ENCODE peak calls at places on chromosomes 2 and 18, in six cellular contexts. T is mammary epithelial cell, A is psoas muscle, J is cardiac fibroblast, L is colonic mucosa, M is AG04449. N is an unnamed sample.

GRCh38 chr2:218289639-218290315 is 2.5 kb downstream of the TMBIM1 start:
- DNase-seq in T (peak), A (no peak), J (peak), L (peak), M (no peak), N (peak)

GRCh38 chr2:127622561-127623387 is 23.2 kb upstream of the GPR17 start:
- DNase-seq in T (no peak), A (no peak), J (no peak), L (no peak), M (no peak), N (no peak)

GRCh38 chr2:174693344-174693743 is 70.9 kb downstream of the CHRNA1 start:
- DNase-seq in T (no peak), A (no peak), J (no peak), L (no peak), M (no peak), N (no peak)

GRCh38 chr2:39932198-39932597 is 153.1 kb upstream of the THUMPD2 start:
- DNase-seq in T (peak), A (no peak), J (no peak), L (no peak), M (no peak), N (peak)

GRCh38 chr18:21110667-21111350 is 804 bp downstream of the ROCK1 start:
- DNase-seq in T (peak), A (peak), J (peak), L (peak), M (no peak), N (peak)

GRCh38 chr2:57692395-57692794 is 354.2 kb upstream of the VRK2 start:
- DNase-seq in T (no peak), A (no peak), J (no peak), L (no peak), M (no peak), N (no peak)

GRCh38 chr18:9534844-9535243 is 59.5 kb downstream of the RALBP1 start:
- DNase-seq in T (no peak), A (no peak), J (no peak), L (no peak), M (no peak), N (no peak)

GRCh38 chr2:102999958-103000357 is 238.1 kb downstream of the TMEM182 start:
- DNase-seq in T (no peak), A (no peak), J (no peak), L (no peak), M (no peak), N (no peak)

GRCh38 chr2:15271941-15272340 is 289.2 kb downstream of the NBAS start:
- DNase-seq in T (no peak), A (no peak), J (peak), L (no peak), M (peak), N (no peak)

GRCh38 chr2:205714058-205714776 is 31.9 kb downstream of the NRP2 start:
- DNase-seq in T (peak), A (no peak), J (peak), L (no peak), M (no peak), N (no peak)

GRCh38 chr18:74519320-74520095 is 14.8 kb upstream of the CNDP1 start:
- DNase-seq in T (no peak), A (no peak), J (no peak), L (no peak), M (no peak), N (no peak)

GRCh38 chr2:98743835-98744234 is 12.9 kb upstream of the MGAT4A start:
- DNase-seq in T (no peak), A (no peak), J (no peak), L (peak), M (no peak), N (peak)

GRCh38 chr2:238160206-238161129 is 1.7 kb downstream of the ERFE start:
- DNase-seq in T (no peak), A (peak), J (peak), L (no peak), M (no peak), N (no peak)

GRCh38 chr2:26503238-26503880 is 25.4 kb upstream of the OTOF start:
- DNase-seq in T (peak), A (peak), J (peak), L (peak), M (no peak), N (peak)

GRCh38 chr2:219207884-219208740 is 1.5 kb downstream of the ZFAND2B start:
- DNase-seq in T (peak), A (no peak), J (peak), L (peak), M (no peak), N (peak)

GRCh38 chr2:165074323-165074722 is 119.0 kb upstream of the SLC38A11 start:
- DNase-seq in T (no peak), A (no peak), J (no peak), L (no peak), M (no peak), N (no peak)

GRCh38 chr18:52588916-52589315 is 248.9 kb downstream of the DCC start:
- DNase-seq in T (no peak), A (no peak), J (no peak), L (no peak), M (peak), N (peak)

GRCh38 chr2:42828487-42829416 is 36.4 kb upstream of the HAAO start:
- DNase-seq in T (peak), A (peak), J (peak), L (peak), M (no peak), N (peak)

GRCh38 chr2:62873603-62874002 is 168.1 kb downstream of the EHBP1 start:
- DNase-seq in T (no peak), A (no peak), J (no peak), L (no peak), M (no peak), N (no peak)

GRCh38 chr2:191957996-191958860 is 111.3 kb upstream of the CAVIN2 start:
- DNase-seq in T (no peak), A (no peak), J (no peak), L (no peak), M (no peak), N (no peak)

GRCh38 chr2:230929381-230930148 is 4.5 kb upstream of the GPR55 start:
- DNase-seq in T (no peak), A (no peak), J (no peak), L (no peak), M (no peak), N (no peak)

GRCh38 chr2:137508739-137509384 is 455.4 kb upstream of the HNMT start:
- DNase-seq in T (peak), A (no peak), J (no peak), L (no peak), M (no peak), N (no peak)

GRCh38 chr18:48636436-48636835 is 97.6 kb downstream of the CTIF start:
- DNase-seq in T (no peak), A (no peak), J (no peak), L (no peak), M (no peak), N (no peak)

GRCh38 chr2:124402274-124402673 is 377.2 kb downstream of the CNTNAP5 start:
- DNase-seq in T (no peak), A (no peak), J (no peak), L (no peak), M (no peak), N (no peak)

GRCh38 chr2:228987441-228988155 is 283.5 kb downstream of the PID1 start:
- DNase-seq in T (no peak), A (no peak), J (no peak), L (no peak), M (no peak), N (no peak)

GRCh38 chr2:24659862-24660261 is 133.3 kb downstream of the PTRHD1 start:
- DNase-seq in T (no peak), A (no peak), J (no peak), L (no peak), M (no peak), N (no peak)

GRCh38 chr2:174797792-174798276 is 33.6 kb upstream of the CHRNA1 start:
- DNase-seq in T (no peak), A (no peak), J (no peak), L (no peak), M (peak), N (no peak)

GRCh38 chr2:70090706-70091334 is 3.5 kb downstream of the PCBP1 start:
- DNase-seq in T (no peak), A (no peak), J (no peak), L (no peak), M (no peak), N (no peak)

GRCh38 chr2:70091816-70092215 is 4.5 kb downstream of the PCBP1 start:
- DNase-seq in T (no peak), A (no peak), J (no peak), L (no peak), M (no peak), N (no peak)

GRCh38 chr2:70089220-70089945 is 2.1 kb downstream of the PCBP1 start:
- DNase-seq in T (no peak), A (peak), J (peak), L (no peak), M (no peak), N (no peak)

GRCh38 chr2:70089946-70090523 is 2.8 kb downstream of the PCBP1 start:
- DNase-seq in T (no peak), A (no peak), J (peak), L (no peak), M (no peak), N (no peak)

DNA sequence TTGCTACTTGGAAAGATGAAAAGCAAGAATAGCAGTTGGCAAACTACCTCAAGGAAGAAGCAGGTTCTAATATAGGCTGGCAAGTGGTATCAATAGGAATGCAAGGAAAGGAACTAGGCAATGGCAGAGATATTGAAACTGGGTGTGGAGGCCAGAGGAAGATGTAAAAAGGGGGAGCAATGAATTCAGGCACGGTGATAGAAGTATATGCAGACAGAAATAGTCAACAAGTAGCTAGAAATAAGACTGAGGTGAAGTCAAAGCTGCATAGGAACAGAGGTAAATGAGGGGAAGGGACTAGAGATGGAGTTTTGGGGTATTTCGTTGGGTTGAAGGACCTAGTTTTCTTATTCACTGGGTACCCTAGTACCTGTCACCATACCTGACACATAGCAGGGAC is 4.1 kb downstream of the PCBP1 start:
- DNase-seq in T (no peak), A (no peak), J (no peak), L (no peak), M (no peak), N (no peak)
- TF ChIP-seq CTCF in T (no peak), A (no peak), J (no peak), L (no peak), M (no peak), N (no peak)

GRCh38 chr18:13381907-13382682 is 163.5 kb downstream of the LDLRAD4 start:
- DNase-seq in T (no peak), A (peak), J (peak), L (peak), M (no peak), N (peak)
- H3K4me3 ChIP-seq in T (no peak), A (peak), J (no peak), L (peak), M (peak), N (no peak)

GRCh38 chr18:36006997-36007396 is 34.5 kb downstream of the RMP24 start:
- DNase-seq in T (no peak), A (no peak), J (no peak), L (no peak), M (no peak), N (no peak)
- TF ChIP-seq CTCF in T (no peak), A (no peak), J (no peak), L (no peak), M (no peak), N (no peak)

GRCh38 chr18:7629416-7629815 is 62.3 kb downstream of the PTPRM start:
- DNase-seq in T (no peak), A (no peak), J (no peak), L (no peak), M (no peak), N (no peak)

GRCh38 chr18:7623681-7624080 is 56.6 kb downstream of the PTPRM start:
- DNase-seq in T (no peak), A (no peak), J (no peak), L (no peak), M (no peak), N (no peak)

GRCh38 chr18:7624697-7625096 is 57.6 kb downstream of the PTPRM start:
- DNase-seq in T (no peak), A (no peak), J (no peak), L (no peak), M (no peak), N (no peak)

GRCh38 chr18:7626922-7627440 is 59.9 kb downstream of the PTPRM start:
- DNase-seq in T (peak), A (no peak), J (peak), L (no peak), M (no peak), N (peak)

GRCh38 chr18:7626175-7626921 is 59.2 kb downstream of the PTPRM start:
- DNase-seq in T (no peak), A (no peak), J (no peak), L (no peak), M (no peak), N (no peak)
- H3K4me3 ChIP-seq in T (no peak), A (no peak), J (no peak), L (no peak), M (no peak), N (no peak)

GRCh38 chr2:153287109-153287801 is 191.3 kb downstream of the RPRM start:
- DNase-seq in T (no peak), A (no peak), J (no peak), L (no peak), M (no peak), N (no peak)
- TF ChIP-seq CTCF in T (no peak), A (no peak), J (peak), L (peak), M (no peak), N (no peak)

GRCh38 chr2:225090746-225091145 is 48.5 kb upstream of the DOCK10 start:
- DNase-seq in T (peak), A (no peak), J (peak), L (no peak), M (no peak), N (peak)

GRCh38 chr2:225086915-225087314 is 44.6 kb upstream of the DOCK10 start:
- DNase-seq in T (no peak), A (no peak), J (no peak), L (no peak), M (no peak), N (no peak)

GRCh38 chr2:225097035-225097434 is 54.8 kb upstream of the DOCK10 start:
- DNase-seq in T (no peak), A (no peak), J (no peak), L (no peak), M (no peak), N (no peak)

GRCh38 chr2:225086439-225086838 is 44.2 kb upstream of the DOCK10 start:
- DNase-seq in T (no peak), A (no peak), J (no peak), L (no peak), M (no peak), N (no peak)

GRCh38 chr2:225091336-225091735 is 49.1 kb upstream of the DOCK10 start:
- DNase-seq in T (peak), A (no peak), J (peak), L (no peak), M (peak), N (peak)
- H3K4me3 ChIP-seq in T (no peak), A (no peak), J (no peak), L (no peak), M (no peak), N (no peak)

DNA sequence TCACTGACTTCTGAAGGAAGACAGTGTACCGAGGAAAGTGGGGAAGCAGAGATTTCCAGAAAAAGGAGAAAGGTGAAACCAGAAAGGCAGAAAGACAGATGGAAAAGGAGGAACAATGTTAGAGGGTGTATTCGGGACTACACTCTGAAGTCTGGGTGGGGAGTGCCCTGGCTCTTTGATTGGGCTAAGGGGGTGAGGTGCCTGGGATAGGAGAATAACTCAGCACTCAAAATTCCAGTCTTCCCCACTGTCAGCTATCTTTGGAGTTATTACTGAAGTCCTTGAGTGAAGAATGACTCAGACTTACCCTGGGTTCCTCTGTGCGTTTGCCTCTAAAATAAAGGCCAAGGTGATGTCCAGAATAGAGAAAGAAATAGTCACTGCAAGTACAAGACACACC is 151.8 kb upstream of the SERPINE2 start:
- DNase-seq in T (no peak), A (no peak), J (peak), L (no peak), M (no peak), N (peak)
- TF ChIP-seq CTCF in T (no peak), A (no peak), J (no peak), L (no peak), M (no peak), N (no peak)

GRCh38 chr2:215423928-215424540 is 11.8 kb downstream of the FN1 start:
- DNase-seq in T (no peak), A (no peak), J (peak), L (no peak), M (no peak), N (no peak)
- H3K4me3 ChIP-seq in T (no peak), A (no peak), J (no peak), L (no peak), M (peak), N (no peak)

DNA sequence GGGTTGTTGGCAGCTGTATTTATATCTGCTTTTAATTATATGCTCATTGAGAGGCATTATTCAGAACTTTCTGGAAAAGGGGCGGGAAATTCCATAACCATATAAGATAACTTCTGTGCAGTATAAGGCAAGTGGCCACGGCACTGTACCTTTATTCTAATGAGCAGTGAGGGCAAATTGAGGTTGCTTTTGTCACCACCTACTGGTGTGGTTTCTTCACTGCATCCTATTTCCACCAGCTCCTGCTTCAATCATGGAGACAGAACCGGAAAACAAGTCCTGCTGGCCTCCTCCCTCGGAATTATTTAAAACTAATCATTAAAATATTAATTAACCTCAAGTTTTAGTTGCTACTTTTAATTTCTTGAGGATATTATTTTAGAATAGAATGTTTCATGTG is 759.4 kb downstream of the CBLN2 start:
- DNase-seq in T (no peak), A (no peak), J (peak), L (peak), M (no peak), N (peak)
- TF ChIP-seq CTCF in T (no peak), A (no peak), J (peak), L (peak), M (no peak), N (peak)

N was measured in bronchial epithelial cell.